ENCODE peak calls at places on chromosomes 7 and 10, in ten cellular contexts. One of them, this sample, is unnamed.

GRCh38 chr10:100510533-100511308 is 8.9 kb downstream of the SEC31B start:
- DNase-seq in AG10803: no peak
- DNase-seq in dorsolateral prefrontal cortex: no peak
- DNase-seq in epithelial cell of esophagus: peak
- DNase-seq in BJ: no peak
- DNase-seq in NT2/D1: no peak
- DNase-seq in AG04449: no peak
- DNase-seq in CD4-positive, alpha-beta memory T cell: peak
- DNase-seq in SJSA1: no peak
- DNase-seq in left ventricle myocardium inferior: no peak
- DNase-seq in this sample: no peak

GRCh38 chr7:34830390-34830789 is 172.4 kb downstream of the NPSR1 start:
- DNase-seq in CD4-positive, alpha-beta memory T cell: no peak
- DNase-seq in NT2/D1: no peak
- DNase-seq in AG10803: no peak
- DNase-seq in left ventricle myocardium inferior: no peak
- DNase-seq in SJSA1: no peak
- DNase-seq in epithelial cell of esophagus: no peak
- DNase-seq in AG04449: no peak
- DNase-seq in dorsolateral prefrontal cortex: no peak
- DNase-seq in BJ: no peak
- DNase-seq in this sample: no peak

GRCh38 chr10:11444148-11444516 is 167.3 kb downstream of the USP6NL start:
- DNase-seq in AG10803: no peak
- DNase-seq in AG04449: no peak
- DNase-seq in CD4-positive, alpha-beta memory T cell: no peak
- DNase-seq in SJSA1: no peak
- DNase-seq in epithelial cell of esophagus: no peak
- DNase-seq in NT2/D1: no peak
- DNase-seq in dorsolateral prefrontal cortex: no peak
- DNase-seq in left ventricle myocardium inferior: no peak
- DNase-seq in BJ: no peak
- DNase-seq in this sample: no peak

GRCh38 chr10:87030912-87031635 is 11.0 kb downstream of the FAM25A start:
- DNase-seq in BJ: no peak
- DNase-seq in NT2/D1: no peak
- DNase-seq in left ventricle myocardium inferior: no peak
- DNase-seq in epithelial cell of esophagus: no peak
- DNase-seq in SJSA1: no peak
- DNase-seq in CD4-positive, alpha-beta memory T cell: no peak
- DNase-seq in dorsolateral prefrontal cortex: no peak
- DNase-seq in AG04449: no peak
- DNase-seq in AG10803: no peak
- DNase-seq in this sample: no peak

GRCh38 chr10:61643316-61643751 is 19.4 kb upstream of the CABCOCO1 start:
- DNase-seq in CD4-positive, alpha-beta memory T cell: no peak
- DNase-seq in AG04449: no peak
- DNase-seq in NT2/D1: no peak
- DNase-seq in BJ: peak
- DNase-seq in epithelial cell of esophagus: peak
- DNase-seq in left ventricle myocardium inferior: no peak
- DNase-seq in SJSA1: no peak
- DNase-seq in dorsolateral prefrontal cortex: no peak
- DNase-seq in AG10803: peak
- DNase-seq in this sample: peak

GRCh38 chr10:121478590-121478989 is 119.7 kb downstream of the FGFR2 start:
- DNase-seq in SJSA1: no peak
- DNase-seq in BJ: no peak
- DNase-seq in NT2/D1: no peak
- DNase-seq in left ventricle myocardium inferior: no peak
- DNase-seq in AG10803: no peak
- DNase-seq in AG04449: no peak
- DNase-seq in CD4-positive, alpha-beta memory T cell: no peak
- DNase-seq in epithelial cell of esophagus: no peak
- DNase-seq in dorsolateral prefrontal cortex: no peak
- DNase-seq in this sample: no peak

GRCh38 chr7:106166651-106167342 is 54.7 kb upstream of the SYPL1 start:
- DNase-seq in NT2/D1: peak
- DNase-seq in dorsolateral prefrontal cortex: no peak
- DNase-seq in SJSA1: peak
- DNase-seq in AG10803: peak
- DNase-seq in CD4-positive, alpha-beta memory T cell: peak
- DNase-seq in AG04449: no peak
- DNase-seq in left ventricle myocardium inferior: no peak
- DNase-seq in epithelial cell of esophagus: peak
- DNase-seq in BJ: no peak
- DNase-seq in this sample: peak

GRCh38 chr10:123136221-123136805 is 543 bp downstream of the HMX3 start:
- DNase-seq in SJSA1: peak
- DNase-seq in dorsolateral prefrontal cortex: no peak
- DNase-seq in left ventricle myocardium inferior: no peak
- DNase-seq in AG10803: no peak
- DNase-seq in AG04449: no peak
- DNase-seq in BJ: no peak
- DNase-seq in epithelial cell of esophagus: no peak
- DNase-seq in NT2/D1: no peak
- DNase-seq in CD4-positive, alpha-beta memory T cell: no peak
- DNase-seq in this sample: no peak

GRCh38 chr7:137772221-137772620 is 74.6 kb downstream of the DGKI start:
- DNase-seq in NT2/D1: no peak
- DNase-seq in dorsolateral prefrontal cortex: no peak
- DNase-seq in left ventricle myocardium inferior: no peak
- DNase-seq in epithelial cell of esophagus: no peak
- DNase-seq in SJSA1: no peak
- DNase-seq in AG10803: peak
- DNase-seq in AG04449: no peak
- DNase-seq in CD4-positive, alpha-beta memory T cell: no peak
- DNase-seq in BJ: no peak
- DNase-seq in this sample: no peak

GRCh38 chr7:122199171-122199570 is 55.1 kb upstream of the AASS start:
- DNase-seq in CD4-positive, alpha-beta memory T cell: no peak
- DNase-seq in BJ: no peak
- DNase-seq in epithelial cell of esophagus: peak
- DNase-seq in dorsolateral prefrontal cortex: no peak
- DNase-seq in left ventricle myocardium inferior: no peak
- DNase-seq in AG04449: no peak
- DNase-seq in AG10803: no peak
- DNase-seq in NT2/D1: no peak
- DNase-seq in SJSA1: no peak
- DNase-seq in this sample: no peak

GRCh38 chr7:1646957-1647891 is 22.9 kb upstream of the ELFN1 start:
- DNase-seq in AG04449: no peak
- DNase-seq in epithelial cell of esophagus: no peak
- DNase-seq in CD4-positive, alpha-beta memory T cell: no peak
- DNase-seq in NT2/D1: no peak
- DNase-seq in BJ: no peak
- DNase-seq in dorsolateral prefrontal cortex: no peak
- DNase-seq in left ventricle myocardium inferior: peak
- DNase-seq in SJSA1: no peak
- DNase-seq in AG10803: peak
- DNase-seq in this sample: peak

GRCh38 chr10:113555751-113556150 is 2.9 kb downstream of the HABP2 start:
- DNase-seq in AG10803: no peak
- DNase-seq in epithelial cell of esophagus: no peak
- DNase-seq in CD4-positive, alpha-beta memory T cell: no peak
- DNase-seq in NT2/D1: peak
- DNase-seq in AG04449: no peak
- DNase-seq in dorsolateral prefrontal cortex: no peak
- DNase-seq in BJ: no peak
- DNase-seq in left ventricle myocardium inferior: no peak
- DNase-seq in SJSA1: no peak
- DNase-seq in this sample: no peak

GRCh38 chr7:21408481-21408820 is 19.4 kb upstream of the SP4 start:
- DNase-seq in NT2/D1: no peak
- DNase-seq in CD4-positive, alpha-beta memory T cell: no peak
- DNase-seq in dorsolateral prefrontal cortex: no peak
- DNase-seq in epithelial cell of esophagus: no peak
- DNase-seq in AG04449: no peak
- DNase-seq in AG10803: no peak
- DNase-seq in SJSA1: no peak
- DNase-seq in left ventricle myocardium inferior: no peak
- DNase-seq in BJ: no peak
- DNase-seq in this sample: no peak

DNA sequence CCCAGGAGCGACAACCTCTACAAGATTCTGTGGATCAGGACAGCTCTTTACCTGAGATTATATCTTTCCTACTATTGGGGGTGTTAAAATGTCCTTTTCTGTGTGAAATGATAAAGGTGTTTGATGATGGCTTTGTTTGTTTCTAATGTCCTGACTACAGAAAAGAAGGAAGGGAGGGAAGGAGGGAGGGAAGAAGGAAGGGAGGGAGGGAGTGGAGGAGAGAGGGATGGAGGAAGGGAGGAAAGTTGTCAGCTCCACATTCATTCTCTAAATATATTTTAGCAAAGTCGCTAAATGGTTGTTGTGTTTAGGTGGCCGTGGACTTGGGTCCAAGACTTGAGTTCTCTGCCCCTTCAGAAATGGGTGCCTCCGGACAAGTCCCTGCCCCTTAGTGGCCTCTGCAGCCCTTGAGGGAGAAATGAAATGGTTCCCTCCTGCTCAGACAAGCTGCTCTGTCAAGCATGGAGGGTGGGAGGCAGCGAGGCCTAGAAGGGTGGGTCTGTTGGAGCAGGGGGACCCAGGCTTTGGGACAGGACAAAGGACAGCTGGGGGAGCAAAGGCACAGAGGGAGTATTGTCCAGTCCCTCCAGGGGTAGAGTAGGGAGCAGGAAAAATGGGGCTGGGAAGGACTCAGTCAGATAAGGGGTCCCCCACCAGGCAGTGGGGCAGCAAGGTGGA is 4.4 kb downstream of the RGS10 start:
- DNase-seq in BJ: no peak
- DNase-seq in dorsolateral prefrontal cortex: no peak
- DNase-seq in epithelial cell of esophagus: no peak
- DNase-seq in AG04449: no peak
- DNase-seq in NT2/D1: no peak
- DNase-seq in AG10803: no peak
- DNase-seq in left ventricle myocardium inferior: no peak
- DNase-seq in CD4-positive, alpha-beta memory T cell: no peak
- DNase-seq in SJSA1: no peak
- DNase-seq in this sample: no peak
- H3K4me3 ChIP-seq in BJ: no peak
- H3K4me3 ChIP-seq in dorsolateral prefrontal cortex: no peak
- H3K4me3 ChIP-seq in epithelial cell of esophagus: no peak
- H3K4me3 ChIP-seq in AG04449: no peak
- H3K4me3 ChIP-seq in NT2/D1: no peak
- H3K4me3 ChIP-seq in AG10803: no peak
- H3K4me3 ChIP-seq in left ventricle myocardium inferior: no peak
- H3K4me3 ChIP-seq in CD4-positive, alpha-beta memory T cell: no peak
- H3K4me3 ChIP-seq in SJSA1: no peak
- H3K4me3 ChIP-seq in this sample: no peak

GRCh38 chr7:143518521-143518920 is 40.8 kb downstream of the TAS2R41 start:
- DNase-seq in NT2/D1: no peak
- DNase-seq in epithelial cell of esophagus: no peak
- DNase-seq in SJSA1: no peak
- DNase-seq in AG10803: no peak
- DNase-seq in left ventricle myocardium inferior: no peak
- DNase-seq in CD4-positive, alpha-beta memory T cell: no peak
- DNase-seq in AG04449: no peak
- DNase-seq in dorsolateral prefrontal cortex: no peak
- DNase-seq in BJ: no peak
- DNase-seq in this sample: no peak
- H3K4me3 ChIP-seq in NT2/D1: no peak
- H3K4me3 ChIP-seq in epithelial cell of esophagus: no peak
- H3K4me3 ChIP-seq in SJSA1: no peak
- H3K4me3 ChIP-seq in AG10803: no peak
- H3K4me3 ChIP-seq in left ventricle myocardium inferior: no peak
- H3K4me3 ChIP-seq in CD4-positive, alpha-beta memory T cell: no peak
- H3K4me3 ChIP-seq in AG04449: no peak
- H3K4me3 ChIP-seq in dorsolateral prefrontal cortex: no peak
- H3K4me3 ChIP-seq in BJ: no peak
- H3K4me3 ChIP-seq in this sample: no peak

DNA sequence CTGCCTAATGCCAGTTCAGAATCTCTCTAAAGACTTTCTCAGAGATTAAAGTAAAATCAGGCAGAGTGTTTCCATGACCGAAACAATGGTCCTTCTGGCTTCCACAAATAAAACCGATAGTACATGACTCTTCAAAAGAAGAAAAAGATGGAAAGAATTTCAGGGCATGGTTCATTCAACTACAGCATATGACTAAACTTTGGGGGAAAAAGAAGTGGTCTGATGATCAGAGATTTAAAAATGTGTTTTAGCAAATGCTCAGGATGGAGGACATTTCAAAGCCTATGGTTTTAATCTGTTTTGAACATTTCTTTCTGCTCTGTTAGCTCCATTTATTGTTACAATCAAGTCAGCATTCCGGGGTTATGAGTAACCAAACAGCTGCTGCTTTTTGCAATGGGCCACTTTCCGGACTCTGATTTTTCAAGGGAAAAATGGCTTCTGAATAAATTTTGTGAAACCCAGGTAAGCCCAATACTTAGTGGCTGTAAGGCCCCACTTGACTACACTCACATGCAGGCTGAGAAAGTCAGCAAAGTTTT is 142.4 kb downstream of the CUBN start:
- DNase-seq in AG04449: no peak
- DNase-seq in AG10803: peak
- DNase-seq in BJ: no peak
- DNase-seq in NT2/D1: no peak
- DNase-seq in dorsolateral prefrontal cortex: no peak
- DNase-seq in epithelial cell of esophagus: peak
- DNase-seq in CD4-positive, alpha-beta memory T cell: no peak
- DNase-seq in SJSA1: peak
- DNase-seq in left ventricle myocardium inferior: no peak
- DNase-seq in this sample: no peak
- H3K4me3 ChIP-seq in AG04449: no peak
- H3K4me3 ChIP-seq in AG10803: peak
- H3K4me3 ChIP-seq in BJ: no peak
- H3K4me3 ChIP-seq in NT2/D1: no peak
- H3K4me3 ChIP-seq in dorsolateral prefrontal cortex: no peak
- H3K4me3 ChIP-seq in epithelial cell of esophagus: no peak
- H3K4me3 ChIP-seq in CD4-positive, alpha-beta memory T cell: no peak
- H3K4me3 ChIP-seq in SJSA1: no peak
- H3K4me3 ChIP-seq in left ventricle myocardium inferior: no peak
- H3K4me3 ChIP-seq in this sample: no peak

DNA sequence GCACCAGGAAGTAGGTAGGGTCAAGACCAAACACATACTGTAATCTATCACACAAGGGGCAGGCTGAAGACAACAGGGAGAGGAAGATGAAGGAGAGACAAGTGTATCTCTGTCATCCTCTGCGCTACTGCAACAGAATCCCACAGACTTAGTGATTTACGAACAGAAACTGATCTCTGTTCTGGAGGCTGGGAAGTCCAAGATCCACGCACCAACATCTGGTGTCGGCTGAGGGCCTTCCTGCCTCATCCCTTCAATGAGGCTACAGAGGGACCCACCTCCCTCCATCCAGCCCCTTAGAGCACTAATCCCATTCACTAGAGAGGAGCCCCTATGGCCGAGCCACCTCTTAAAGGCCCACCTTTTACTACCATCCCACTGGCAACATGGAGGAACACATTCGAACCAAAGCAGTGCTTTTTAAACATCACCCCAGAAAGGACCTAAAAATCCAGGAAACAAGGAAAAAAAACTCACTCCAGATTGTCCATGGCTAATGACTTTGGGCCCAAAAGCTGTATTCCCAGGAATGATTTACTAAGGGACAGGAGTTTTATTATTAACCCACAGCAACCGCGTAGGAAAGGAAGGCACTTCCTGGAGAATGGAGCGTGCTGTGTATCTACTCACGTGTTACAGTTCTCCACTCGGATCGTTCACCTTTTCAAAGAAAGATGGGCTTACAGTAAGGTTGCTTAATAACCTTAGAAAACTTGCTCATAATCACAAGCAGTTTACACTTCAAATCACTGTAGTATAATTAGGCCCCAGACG is 4.2 kb downstream of the BNIP3 start:
- DNase-seq in left ventricle myocardium inferior: no peak
- DNase-seq in AG10803: no peak
- DNase-seq in SJSA1: no peak
- DNase-seq in dorsolateral prefrontal cortex: no peak
- DNase-seq in AG04449: no peak
- DNase-seq in NT2/D1: no peak
- DNase-seq in BJ: no peak
- DNase-seq in epithelial cell of esophagus: no peak
- DNase-seq in CD4-positive, alpha-beta memory T cell: no peak
- DNase-seq in this sample: no peak
- H3K4me3 ChIP-seq in left ventricle myocardium inferior: no peak
- H3K4me3 ChIP-seq in AG10803: no peak
- H3K4me3 ChIP-seq in SJSA1: no peak
- H3K4me3 ChIP-seq in dorsolateral prefrontal cortex: no peak
- H3K4me3 ChIP-seq in AG04449: peak
- H3K4me3 ChIP-seq in NT2/D1: no peak
- H3K4me3 ChIP-seq in BJ: no peak
- H3K4me3 ChIP-seq in epithelial cell of esophagus: no peak
- H3K4me3 ChIP-seq in CD4-positive, alpha-beta memory T cell: no peak
- H3K4me3 ChIP-seq in this sample: peak